ENCODE peak calls at places on chromosome 1, in five cellular contexts. One of them, this sample, is unnamed.

GRCh38 chr1:203440780-203441179 is 34.8 kb upstream of the PRELP start:
- DNase-seq in vagina: no peak
- DNase-seq in OCI-LY7: peak
- DNase-seq in left ventricle myocardium inferior: peak
- DNase-seq in colonic mucosa: peak
- DNase-seq in this sample: peak

GRCh38 chr1:172821609-172822274 is 162.8 kb downstream of the FASLG start:
- DNase-seq in vagina: no peak
- DNase-seq in OCI-LY7: no peak
- DNase-seq in left ventricle myocardium inferior: no peak
- DNase-seq in colonic mucosa: no peak
- DNase-seq in this sample: no peak

GRCh38 chr1:91650764-91651163 is 150.1 kb downstream of the CDC7 start:
- DNase-seq in vagina: no peak
- DNase-seq in OCI-LY7: no peak
- DNase-seq in left ventricle myocardium inferior: peak
- DNase-seq in colonic mucosa: peak
- DNase-seq in this sample: peak

GRCh38 chr1:22827666-22828065 is 117.0 kb downstream of the EPHB2 start:
- DNase-seq in vagina: no peak
- DNase-seq in OCI-LY7: no peak
- DNase-seq in left ventricle myocardium inferior: peak
- DNase-seq in colonic mucosa: no peak
- DNase-seq in this sample: no peak

GRCh38 chr1:177283380-177283779 is 112.6 kb downstream of the BRINP2 start:
- DNase-seq in vagina: no peak
- DNase-seq in OCI-LY7: no peak
- DNase-seq in left ventricle myocardium inferior: no peak
- DNase-seq in colonic mucosa: no peak
- DNase-seq in this sample: no peak

GRCh38 chr1:45412899-45413298 is 72.7 kb upstream of the MUTYH start:
- DNase-seq in vagina: no peak
- DNase-seq in OCI-LY7: peak
- DNase-seq in left ventricle myocardium inferior: no peak
- DNase-seq in colonic mucosa: no peak
- DNase-seq in this sample: no peak

GRCh38 chr1:60970081-60970509 is 112.3 kb upstream of the NFIA start:
- DNase-seq in vagina: no peak
- DNase-seq in OCI-LY7: peak
- DNase-seq in left ventricle myocardium inferior: no peak
- DNase-seq in colonic mucosa: no peak
- DNase-seq in this sample: no peak

GRCh38 chr1:154463512-154463990 is 38.5 kb upstream of the TDRD10 start:
- DNase-seq in vagina: no peak
- DNase-seq in OCI-LY7: no peak
- DNase-seq in left ventricle myocardium inferior: no peak
- DNase-seq in colonic mucosa: peak
- DNase-seq in this sample: no peak

GRCh38 chr1:152855661-152856060 is 4.1 kb upstream of the LCE7A start:
- DNase-seq in vagina: no peak
- DNase-seq in OCI-LY7: no peak
- DNase-seq in left ventricle myocardium inferior: no peak
- DNase-seq in colonic mucosa: no peak
- DNase-seq in this sample: no peak

GRCh38 chr1:224454337-224455055 is 19.9 kb upstream of the WDR26 start:
- DNase-seq in vagina: no peak
- DNase-seq in OCI-LY7: no peak
- DNase-seq in left ventricle myocardium inferior: no peak
- DNase-seq in colonic mucosa: peak
- DNase-seq in this sample: no peak

GRCh38 chr1:36349839-36350238 is 26.4 kb upstream of the EVA1B start:
- DNase-seq in vagina: no peak
- DNase-seq in OCI-LY7: no peak
- DNase-seq in left ventricle myocardium inferior: no peak
- DNase-seq in colonic mucosa: no peak
- DNase-seq in this sample: no peak

DNA sequence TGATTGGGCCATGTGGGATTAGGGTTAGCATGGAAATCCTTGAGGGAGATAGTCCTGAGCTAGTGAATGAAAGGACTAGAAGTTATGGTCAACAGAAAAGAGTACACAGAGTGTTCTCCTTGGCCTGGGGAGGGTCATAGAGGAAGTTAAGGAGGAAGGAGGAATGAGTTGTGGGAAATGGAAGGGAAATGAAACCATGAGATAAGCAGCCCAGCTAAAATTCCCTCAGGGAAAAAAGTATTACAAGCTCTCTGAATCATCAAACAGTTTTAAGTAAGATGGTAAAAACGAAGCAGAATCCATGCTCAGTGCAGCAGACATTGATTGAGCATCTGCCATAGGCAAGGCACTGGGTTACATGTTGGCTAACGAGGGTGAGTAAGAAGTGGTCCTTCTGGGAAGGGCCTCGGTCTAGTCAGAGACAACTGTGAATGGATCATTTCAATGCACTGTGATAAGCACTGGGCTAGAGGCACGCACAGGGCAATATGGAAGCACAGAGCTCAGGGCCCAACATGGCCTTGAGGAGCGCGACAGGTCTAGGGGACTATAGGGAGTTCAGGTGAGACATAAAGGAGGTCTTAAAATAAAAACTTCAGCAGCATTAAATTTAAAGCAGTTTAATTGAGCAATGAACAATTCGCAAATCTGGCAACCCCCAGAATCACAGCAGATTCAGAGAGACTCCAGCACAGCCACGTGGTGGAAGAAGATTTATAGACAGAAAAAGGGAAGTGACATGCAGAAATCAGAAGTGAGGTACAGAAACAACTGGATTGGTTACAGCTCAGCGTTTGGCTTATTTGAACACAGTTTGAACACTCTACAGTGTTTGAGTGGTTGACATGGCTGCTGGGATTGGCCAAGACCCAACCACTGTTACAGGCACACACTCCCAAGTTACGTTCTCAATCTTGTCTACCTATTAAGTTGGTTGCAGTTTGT is 219.5 kb downstream of the HLX start:
- DNase-seq in vagina: no peak
- DNase-seq in OCI-LY7: no peak
- DNase-seq in left ventricle myocardium inferior: no peak
- DNase-seq in colonic mucosa: no peak
- DNase-seq in this sample: no peak
- H3K4me3 ChIP-seq in vagina: no peak
- H3K4me3 ChIP-seq in OCI-LY7: no peak
- H3K4me3 ChIP-seq in left ventricle myocardium inferior: no peak
- H3K4me3 ChIP-seq in colonic mucosa: no peak
- H3K4me3 ChIP-seq in this sample: no peak

GRCh38 chr1:216604771-216605170 is 118.5 kb downstream of the ESRRG start:
- DNase-seq in vagina: no peak
- DNase-seq in OCI-LY7: no peak
- DNase-seq in left ventricle myocardium inferior: no peak
- DNase-seq in colonic mucosa: no peak
- DNase-seq in this sample: no peak

GRCh38 chr1:216598448-216598847 is 124.8 kb downstream of the ESRRG start:
- DNase-seq in vagina: no peak
- DNase-seq in OCI-LY7: no peak
- DNase-seq in left ventricle myocardium inferior: no peak
- DNase-seq in colonic mucosa: no peak
- DNase-seq in this sample: no peak

GRCh38 chr1:216599851-216600250 is 123.4 kb downstream of the ESRRG start:
- DNase-seq in vagina: no peak
- DNase-seq in OCI-LY7: no peak
- DNase-seq in left ventricle myocardium inferior: no peak
- DNase-seq in colonic mucosa: no peak
- DNase-seq in this sample: no peak

GRCh38 chr1:216601427-216601751 is 121.8 kb downstream of the ESRRG start:
- DNase-seq in vagina: no peak
- DNase-seq in OCI-LY7: no peak
- DNase-seq in left ventricle myocardium inferior: no peak
- DNase-seq in colonic mucosa: no peak
- DNase-seq in this sample: no peak

GRCh38 chr1:216600730-216601426 is 122.4 kb downstream of the ESRRG start:
- DNase-seq in vagina: no peak
- DNase-seq in OCI-LY7: no peak
- DNase-seq in left ventricle myocardium inferior: peak
- DNase-seq in colonic mucosa: peak
- DNase-seq in this sample: peak
- TF ChIP-seq CTCF in vagina: no peak
- TF ChIP-seq CTCF in OCI-LY7: no peak
- TF ChIP-seq CTCF in left ventricle myocardium inferior: peak
- TF ChIP-seq CTCF in colonic mucosa: peak
- TF ChIP-seq CTCF in this sample: no peak

DNA sequence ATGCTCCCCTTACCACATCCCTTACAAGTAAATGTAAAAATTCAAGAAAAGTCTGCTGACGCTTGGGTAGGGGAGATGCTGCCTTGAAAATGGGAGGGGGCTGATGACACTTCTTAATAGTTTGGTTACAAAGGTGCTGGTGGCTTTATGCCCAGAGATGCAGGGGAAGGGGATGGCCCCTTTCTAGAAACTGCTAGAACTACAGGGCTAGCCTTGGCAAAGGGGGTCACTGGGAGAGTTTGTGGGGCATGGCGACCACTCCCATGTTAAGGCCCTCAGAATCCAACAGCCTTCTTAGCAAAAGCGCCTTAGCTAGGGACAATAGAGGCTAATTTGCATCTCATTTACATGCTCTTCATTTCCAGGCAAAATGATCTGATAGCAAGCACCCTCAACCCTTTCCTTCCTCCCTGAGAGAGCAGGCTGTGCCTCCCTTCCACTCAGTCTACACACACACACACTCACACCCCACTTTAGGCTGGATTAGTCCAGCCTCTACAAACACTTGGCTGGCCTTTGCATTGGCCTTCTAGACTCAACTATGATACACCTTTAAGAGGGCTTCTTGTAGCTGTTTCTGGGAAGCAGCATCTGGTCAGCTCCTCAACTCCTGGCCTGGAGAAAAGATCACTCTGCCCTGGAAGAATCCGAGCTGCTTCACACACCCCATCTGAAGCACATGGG is 1.8 kb downstream of the SEMA6C start:
- DNase-seq in vagina: no peak
- DNase-seq in OCI-LY7: no peak
- DNase-seq in left ventricle myocardium inferior: no peak
- DNase-seq in colonic mucosa: no peak
- DNase-seq in this sample: peak
- H3K4me3 ChIP-seq in vagina: peak
- H3K4me3 ChIP-seq in OCI-LY7: no peak
- H3K4me3 ChIP-seq in left ventricle myocardium inferior: peak
- H3K4me3 ChIP-seq in colonic mucosa: no peak
- H3K4me3 ChIP-seq in this sample: peak

GRCh38 chr1:1205769-1206375 is 520 bp downstream of the TNFRSF18 start:
- DNase-seq in vagina: no peak
- DNase-seq in OCI-LY7: no peak
- DNase-seq in left ventricle myocardium inferior: peak
- DNase-seq in colonic mucosa: no peak
- DNase-seq in this sample: no peak
- TF ChIP-seq CTCF in vagina: no peak
- TF ChIP-seq CTCF in OCI-LY7: no peak
- TF ChIP-seq CTCF in left ventricle myocardium inferior: no peak
- TF ChIP-seq CTCF in colonic mucosa: no peak
- TF ChIP-seq CTCF in this sample: no peak

GRCh38 chr1:151158311-151158710 is 1.9 kb downstream of the TNFAIP8L2 start:
- DNase-seq in vagina: no peak
- DNase-seq in OCI-LY7: no peak
- DNase-seq in left ventricle myocardium inferior: no peak
- DNase-seq in colonic mucosa: no peak
- DNase-seq in this sample: no peak

GRCh38 chr1:151158751-151159251 is 2.4 kb downstream of the TNFAIP8L2 start:
- DNase-seq in vagina: no peak
- DNase-seq in OCI-LY7: no peak
- DNase-seq in left ventricle myocardium inferior: no peak
- DNase-seq in colonic mucosa: no peak
- DNase-seq in this sample: no peak

GRCh38 chr1:151156515-151156819 is at the start of gene TNFAIP8L2:
- DNase-seq in vagina: no peak
- DNase-seq in OCI-LY7: peak
- DNase-seq in left ventricle myocardium inferior: peak
- DNase-seq in colonic mucosa: peak
- DNase-seq in this sample: no peak

GRCh38 chr1:151157067-151157531 is 650 bp downstream of the TNFAIP8L2 start:
- DNase-seq in vagina: no peak
- DNase-seq in OCI-LY7: peak
- DNase-seq in left ventricle myocardium inferior: no peak
- DNase-seq in colonic mucosa: no peak
- DNase-seq in this sample: no peak

GRCh38 chr1:151159373-151159772 is 2.9 kb downstream of the TNFAIP8L2 start:
- DNase-seq in vagina: no peak
- DNase-seq in OCI-LY7: no peak
- DNase-seq in left ventricle myocardium inferior: no peak
- DNase-seq in colonic mucosa: no peak
- DNase-seq in this sample: no peak
- H3K4me3 ChIP-seq in vagina: no peak
- H3K4me3 ChIP-seq in OCI-LY7: no peak
- H3K4me3 ChIP-seq in left ventricle myocardium inferior: no peak
- H3K4me3 ChIP-seq in colonic mucosa: no peak
- H3K4me3 ChIP-seq in this sample: no peak

GRCh38 chr1:27600500-27601175 is 3.3 kb downstream of the AHDC1 start:
- DNase-seq in vagina: no peak
- DNase-seq in OCI-LY7: peak
- DNase-seq in left ventricle myocardium inferior: no peak
- DNase-seq in colonic mucosa: no peak
- DNase-seq in this sample: peak
- TF ChIP-seq CTCF in vagina: no peak
- TF ChIP-seq CTCF in OCI-LY7: peak
- TF ChIP-seq CTCF in left ventricle myocardium inferior: no peak
- TF ChIP-seq CTCF in colonic mucosa: no peak
- TF ChIP-seq CTCF in this sample: no peak

GRCh38 chr1:94550396-94550795 is 8.8 kb upstream of the F3 start:
- DNase-seq in vagina: no peak
- DNase-seq in OCI-LY7: no peak
- DNase-seq in left ventricle myocardium inferior: no peak
- DNase-seq in colonic mucosa: no peak
- DNase-seq in this sample: no peak
- H3K4me3 ChIP-seq in vagina: no peak
- H3K4me3 ChIP-seq in OCI-LY7: no peak
- H3K4me3 ChIP-seq in left ventricle myocardium inferior: no peak
- H3K4me3 ChIP-seq in colonic mucosa: no peak
- H3K4me3 ChIP-seq in this sample: no peak